ENCODE peak calls at places on chromosomes 11 and 22, in five cellular contexts. K, M, A, S and O are unnamed samples.

GRCh38 chr11:294795-295194 is 4.5 kb downstream of the IFITM5 start:
- DNase-seq in K (no peak), M (no peak), A (peak), S (no peak), O (no peak)

GRCh38 chr11:64360403-64360980 is 1.5 kb downstream of the RPS6KA4 start:
- DNase-seq in K (no peak), M (no peak), A (peak), S (no peak), O (no peak)

GRCh38 chr11:62044639-62045121 is 77.2 kb upstream of the FTH1 start:
- DNase-seq in K (no peak), M (no peak), A (no peak), S (no peak), O (no peak)

GRCh38 chr11:71495286-71496090 is 31.6 kb upstream of the KRTAP5-7 start:
- DNase-seq in K (no peak), M (no peak), A (no peak), S (no peak), O (no peak)

GRCh38 chr11:36062796-36063380 is 119.0 kb downstream of the LDLRAD3 start:
- DNase-seq in K (no peak), M (no peak), A (no peak), S (no peak), O (no peak)

GRCh38 chr22:48248901-48249455 is 1486.5 kb downstream of the TBC1D22A start:
- DNase-seq in K (no peak), M (no peak), A (no peak), S (no peak), O (no peak)

GRCh38 chr22:29623553-29624169 is 20.2 kb downstream of the NF2 start:
- DNase-seq in K (peak), M (no peak), A (no peak), S (no peak), O (no peak)

GRCh38 chr11:114291847-114292680 is 4.1 kb upstream of the NNMT start:
- DNase-seq in K (no peak), M (no peak), A (no peak), S (no peak), O (no peak)

GRCh38 chr22:39908737-39909136 is 7.9 kb downstream of the GRAP2 start:
- DNase-seq in K (no peak), M (no peak), A (peak), S (peak), O (no peak)